ENCODE peak calls at places on chromosomes 16 and 17, in six cellular contexts. S is NB4, G is foreskin fibroblast, A is AG10803, Z is GM13977, T is BJ. V is an unnamed sample.

GRCh38 chr17:55750750-55751641 is at the start of gene PCTP:
- DNase-seq in S (peak), G (peak), A (peak), Z (peak), T (peak), V (peak)

GRCh38 chr17:16448490-16448889 is 33.1 kb downstream of the TRPV2 start:
- DNase-seq in S (peak), G (no peak), A (no peak), Z (no peak), T (no peak), V (no peak)

GRCh38 chr17:43702636-43703035 is 40.9 kb upstream of the MEOX1 start:
- DNase-seq in S (peak), G (no peak), A (no peak), Z (no peak), T (no peak), V (peak)

GRCh38 chr17:44353656-44354331 is 8.7 kb downstream of the GRN start:
- DNase-seq in S (no peak), G (peak), A (no peak), Z (peak), T (no peak), V (no peak)

GRCh38 chr17:40598928-40599627 is 33.8 kb upstream of the CCR7 start:
- DNase-seq in S (peak), G (no peak), A (no peak), Z (peak), T (no peak), V (peak)

GRCh38 chr17:76515291-76515949 is 14.2 kb upstream of the RHBDF2 start:
- DNase-seq in S (peak), G (peak), A (peak), Z (peak), T (peak), V (peak)

GRCh38 chr16:65845466-65846209 is 520.9 kb upstream of the CDH5 start:
- DNase-seq in S (no peak), G (no peak), A (peak), Z (no peak), T (peak), V (no peak)

GRCh38 chr16:87114832-87115231 is 202.4 kb downstream of the C16orf95 start:
- DNase-seq in S (no peak), G (no peak), A (no peak), Z (no peak), T (no peak), V (no peak)

GRCh38 chr17:76337413-76337777 is 16.3 kb downstream of the PRPSAP1 start:
- DNase-seq in S (peak), G (peak), A (peak), Z (no peak), T (no peak), V (no peak)

GRCh38 chr17:20184191-20184590 is 175.0 kb downstream of the SPECC1 start:
- DNase-seq in S (no peak), G (no peak), A (no peak), Z (no peak), T (no peak), V (no peak)

GRCh38 chr17:79970576-79971068 is 65.0 kb downstream of the TBC1D16 start:
- DNase-seq in S (peak), G (no peak), A (no peak), Z (no peak), T (no peak), V (peak)

GRCh38 chr16:12565423-12565822 is 238.3 kb downstream of the CPPED1 start:
- DNase-seq in S (no peak), G (no peak), A (no peak), Z (no peak), T (no peak), V (peak)

GRCh38 chr17:44385287-44386181 is 3.9 kb downstream of the ITGA2B start:
- DNase-seq in S (peak), G (peak), A (peak), Z (peak), T (peak), V (peak)

GRCh38 chr16:22937169-22937568 is 123.2 kb downstream of the HS3ST2 start:
- DNase-seq in S (no peak), G (no peak), A (no peak), Z (no peak), T (no peak), V (no peak)

GRCh38 chr16:88957887-88958577 is 19.0 kb downstream of the CBFA2T3 start:
- DNase-seq in S (peak), G (no peak), A (no peak), Z (no peak), T (no peak), V (peak)

GRCh38 chr16:49492090-49492801 is 118.6 kb downstream of the C16orf78 start:
- DNase-seq in S (peak), G (peak), A (no peak), Z (peak), T (no peak), V (peak)

GRCh38 chr17:48841395-48841831 is 10.6 kb downstream of the CALCOCO2 start:
- DNase-seq in S (peak), G (peak), A (peak), Z (peak), T (no peak), V (peak)

GRCh38 chr16:8959921-8960787 is 3.6 kb downstream of the USP7 start:
- DNase-seq in S (peak), G (peak), A (no peak), Z (peak), T (no peak), V (peak)

GRCh38 chr17:77526259-77526711 is 385.5 kb downstream of the SEC14L1 start:
- DNase-seq in S (no peak), G (no peak), A (no peak), Z (no peak), T (no peak), V (no peak)

GRCh38 chr17:59783221-59784016 is 76.0 kb downstream of the VMP1 start:
- DNase-seq in S (peak), G (peak), A (peak), Z (no peak), T (peak), V (no peak)

GRCh38 chr17:69819316-69820087 is 255.5 kb upstream of the KCNJ16 start:
- DNase-seq in S (no peak), G (peak), A (peak), Z (no peak), T (peak), V (no peak)

GRCh38 chr17:54177606-54178308 is 355.0 kb downstream of the KIF2B start:
- DNase-seq in S (no peak), G (no peak), A (no peak), Z (no peak), T (no peak), V (no peak)

GRCh38 chr17:82396601-82397435 is 21.3 kb upstream of the HEXD start:
- DNase-seq in S (peak), G (peak), A (peak), Z (no peak), T (peak), V (no peak)

GRCh38 chr17:2563061-2563460 is 30.4 kb upstream of the PAFAH1B1 start:
- DNase-seq in S (no peak), G (no peak), A (no peak), Z (no peak), T (no peak), V (no peak)

GRCh38 chr17:47844814-47845453 is 3.9 kb upstream of the SCRN2 start:
- DNase-seq in S (peak), G (no peak), A (peak), Z (no peak), T (no peak), V (no peak)

GRCh38 chr17:15361151-15361550 is 19.8 kb upstream of the TEKT3 start:
- DNase-seq in S (no peak), G (no peak), A (no peak), Z (no peak), T (no peak), V (no peak)

GRCh38 chr17:77869041-77869595 is 89.4 kb upstream of the TNRC6C start:
- DNase-seq in S (peak), G (no peak), A (no peak), Z (no peak), T (no peak), V (no peak)

GRCh38 chr16:69917739-69918138 is 33.4 kb upstream of the CLEC18A start:
- DNase-seq in S (no peak), G (peak), A (peak), Z (no peak), T (peak), V (no peak)

GRCh38 chr17:1124238-1124699 is 55.5 kb downstream of the ABR start:
- DNase-seq in S (no peak), G (no peak), A (no peak), Z (no peak), T (no peak), V (no peak)

GRCh38 chr16:89351645-89352044 is 134.1 kb downstream of the ZNF778 start:
- DNase-seq in S (no peak), G (no peak), A (no peak), Z (no peak), T (no peak), V (no peak)

GRCh38 chr17:78316867-78317816 is 42.7 kb downstream of the SOCS3 start:
- DNase-seq in S (peak), G (peak), A (no peak), Z (peak), T (no peak), V (no peak)

DNA sequence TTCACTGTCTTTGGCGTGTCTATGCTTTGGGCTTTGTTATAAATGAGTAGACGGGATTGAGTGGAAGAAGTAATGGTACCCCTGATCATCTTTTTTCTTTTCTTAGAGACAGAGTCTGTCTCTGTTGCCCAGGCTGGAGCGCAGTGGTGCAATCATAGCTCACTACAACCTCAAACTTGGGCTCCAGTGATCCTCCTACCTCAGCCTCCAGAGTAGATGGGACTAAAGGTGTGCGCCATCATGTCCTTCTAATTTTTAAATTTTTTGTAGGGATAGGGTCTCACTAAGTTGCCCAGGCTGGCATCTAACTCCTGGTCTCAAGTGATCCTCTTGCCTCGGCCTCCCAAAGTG is 14.9 kb upstream of the GPRC5B start:
- DNase-seq in S (no peak), G (no peak), A (no peak), Z (no peak), T (no peak), V (no peak)
- TF ChIP-seq CTCF in S (no peak), G (no peak), A (no peak), Z (no peak), T (no peak), V (no peak)

DNA sequence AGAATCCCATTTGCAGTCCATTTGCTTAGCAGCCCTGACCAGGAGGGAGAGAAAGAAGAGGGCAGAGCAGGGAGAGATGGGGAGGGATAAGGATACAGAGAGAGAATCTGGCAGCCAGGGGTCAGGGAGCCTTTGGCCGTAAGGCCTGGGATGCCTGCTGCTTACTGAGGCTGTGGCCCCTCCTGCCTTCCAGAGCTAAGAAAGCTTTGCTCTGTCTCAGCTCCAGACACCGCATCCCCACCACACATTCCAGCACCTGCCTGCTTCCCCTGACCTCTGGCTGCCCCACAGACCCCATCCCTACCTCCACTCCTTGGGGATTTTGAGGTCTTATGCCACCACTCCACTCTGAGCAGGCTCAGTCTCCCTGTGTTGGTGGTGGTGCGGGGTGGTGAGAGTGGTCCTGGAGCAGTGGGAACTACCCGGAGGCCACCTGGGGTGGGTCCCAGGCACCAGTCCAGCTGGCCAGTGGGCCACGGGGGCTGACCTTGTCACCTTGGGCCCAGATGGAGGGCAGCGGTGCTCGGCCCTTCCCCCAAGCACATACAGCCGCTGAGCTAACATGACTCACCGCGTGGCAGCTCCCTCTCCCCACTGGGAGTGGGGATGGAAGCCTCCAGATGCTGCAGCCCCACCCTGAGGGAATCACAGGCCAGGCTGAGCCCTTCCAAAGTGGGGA is 58.3 kb downstream of the RAI1 start:
- DNase-seq in S (no peak), G (peak), A (peak), Z (no peak), T (no peak), V (no peak)
- TF ChIP-seq CTCF in S (no peak), G (no peak), A (no peak), Z (no peak), T (no peak), V (no peak)

GRCh38 chr16:31458073-31458834 is 1.0 kb upstream of the ARMC5 start:
- DNase-seq in S (peak), G (peak), A (peak), Z (peak), T (no peak), V (peak)

GRCh38 chr16:31459722-31460581 is 651 bp downstream of the ARMC5 start:
- DNase-seq in S (peak), G (peak), A (peak), Z (peak), T (peak), V (peak)

GRCh38 chr16:31456988-31457360 is 2.3 kb upstream of the ARMC5 start:
- DNase-seq in S (no peak), G (no peak), A (no peak), Z (no peak), T (no peak), V (no peak)

GRCh38 chr16:31460582-31461002 is 1.3 kb downstream of the ARMC5 start:
- DNase-seq in S (peak), G (peak), A (peak), Z (peak), T (no peak), V (peak)

DNA sequence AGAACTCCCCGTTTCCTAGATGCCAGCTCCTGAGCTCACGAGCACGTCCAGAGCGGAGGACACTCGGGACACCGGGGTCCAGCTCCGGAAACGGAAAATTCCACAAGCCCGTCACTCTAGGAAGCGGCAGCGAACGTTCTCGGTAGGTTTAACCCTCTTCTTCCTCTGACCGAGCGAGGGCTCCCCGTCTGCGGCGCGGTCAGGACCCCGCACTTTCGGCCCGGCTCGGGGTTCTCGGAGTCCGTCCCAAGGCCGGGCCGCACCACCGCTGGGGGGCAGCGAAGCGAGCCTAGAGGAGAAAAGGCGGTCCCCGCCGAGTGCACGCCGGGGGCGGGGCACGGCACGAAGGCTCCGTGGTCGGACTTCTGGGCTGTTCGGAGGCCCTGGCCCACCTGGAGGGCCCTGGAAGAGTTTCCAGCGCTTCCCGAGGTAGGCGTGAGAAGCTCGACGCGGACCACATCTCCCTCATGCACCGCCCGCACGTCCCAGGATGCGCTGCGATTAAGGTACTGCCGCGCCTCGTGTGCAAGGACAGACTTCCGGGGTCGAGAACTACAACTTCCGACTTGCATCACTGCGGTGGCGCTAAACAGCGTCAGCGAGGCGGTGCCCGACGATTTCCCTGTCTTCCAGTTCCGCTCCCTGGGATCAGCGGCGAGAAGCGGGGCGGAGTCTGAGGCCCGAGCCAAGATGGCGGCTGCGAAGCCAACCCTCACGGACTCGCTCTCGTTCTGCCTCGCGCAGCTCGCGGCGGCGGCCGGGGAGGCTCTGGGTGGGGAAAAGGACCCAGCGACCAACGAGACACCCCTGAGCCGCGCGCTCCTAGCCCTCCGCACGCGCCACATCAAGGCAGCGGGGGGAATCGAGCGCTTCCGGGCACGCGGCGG is at the start of gene ARMC5:
- DNase-seq in S (peak), G (peak), A (peak), Z (peak), T (peak), V (peak)
- TF ChIP-seq CTCF in S (peak), G (peak), A (peak), Z (peak), T (peak), V (peak)

GRCh38 chr16:81600275-81600674 is 155.7 kb downstream of the CMIP start:
- DNase-seq in S (no peak), G (peak), A (peak), Z (no peak), T (no peak), V (no peak)
- TF ChIP-seq CTCF in S (no peak), G (no peak), A (no peak), Z (no peak), T (no peak), V (no peak)

DNA sequence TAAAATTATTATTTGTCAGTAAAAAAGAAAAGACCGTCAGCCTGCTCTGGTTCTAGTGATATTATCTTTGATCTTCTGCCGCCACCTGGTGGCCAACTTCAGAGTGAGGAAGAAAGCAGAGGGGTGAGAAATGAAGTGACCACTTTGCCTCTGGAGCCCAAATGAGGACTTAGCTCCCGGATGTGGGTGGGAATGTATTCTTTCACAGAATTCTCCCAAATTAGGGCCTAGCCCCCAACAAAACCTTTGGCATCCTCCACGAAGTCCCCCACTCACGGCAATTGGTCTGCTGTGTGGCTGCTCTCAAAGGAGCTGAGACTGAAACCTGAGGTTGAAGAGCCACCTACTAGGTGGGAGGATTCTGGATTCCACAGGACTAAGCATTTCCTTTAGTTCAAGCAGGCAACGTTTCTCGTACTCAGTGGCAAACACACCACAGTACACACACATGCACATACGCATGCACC is 4.9 kb upstream of the ZNF267 start:
- DNase-seq in S (peak), G (peak), A (peak), Z (peak), T (no peak), V (peak)
- TF ChIP-seq CTCF in S (peak), G (peak), A (peak), Z (peak), T (peak), V (peak)

DNA sequence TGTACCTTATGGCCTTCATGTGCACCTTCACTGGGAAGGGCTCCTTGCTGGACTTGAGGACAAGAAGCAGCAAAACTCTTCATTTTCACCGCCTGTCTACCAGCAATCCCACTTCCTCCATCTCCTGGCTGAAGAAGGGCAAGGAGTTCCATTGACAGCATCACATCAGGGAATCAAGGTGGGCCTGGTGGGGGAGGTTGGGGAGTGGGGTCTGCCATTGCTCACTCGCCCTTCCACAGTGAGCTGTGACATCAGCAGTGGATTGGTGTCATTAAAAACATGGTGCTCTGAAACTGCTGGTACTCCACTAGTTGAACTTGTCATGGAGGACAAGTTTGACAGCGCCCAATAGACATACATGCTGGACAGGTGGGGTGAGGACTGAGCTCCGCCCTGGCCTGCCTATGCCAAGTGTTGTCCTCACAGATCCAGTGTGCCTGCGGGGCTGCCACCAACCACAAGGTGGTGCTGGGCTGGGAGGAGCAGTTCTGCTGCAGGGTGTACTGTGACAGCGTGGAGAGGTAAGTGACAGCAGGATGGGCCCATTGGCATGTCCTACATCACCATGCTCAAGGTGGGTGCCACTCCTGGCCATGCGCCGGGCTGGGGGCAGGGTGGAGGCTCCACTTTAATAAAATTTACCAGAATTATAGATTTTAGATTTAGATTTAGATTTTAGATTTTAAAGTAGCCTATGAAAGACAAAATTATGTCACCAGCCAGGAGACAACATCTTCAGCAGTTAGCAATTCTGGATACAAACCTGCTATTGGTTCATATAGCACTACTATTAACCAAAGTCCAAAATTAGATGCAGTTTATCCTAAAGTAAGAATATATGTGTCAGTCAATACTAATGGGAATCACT is 1729.1 kb downstream of the TP53TG3F start:
- DNase-seq in S (peak), G (no peak), A (no peak), Z (no peak), T (no peak), V (peak)
- TF ChIP-seq CTCF in S (peak), G (no peak), A (no peak), Z (no peak), T (no peak), V (no peak)